ENCODE peak calls at places on chromosomes 16 and 17, in four cellular contexts. A, I, W and X are unnamed samples.

GRCh38 chr16:17245727-17246576 is 224.8 kb downstream of the XYLT1 start:
- DNase-seq in A (no peak), I (no peak), W (no peak), X (no peak)

GRCh38 chr17:76265624-76266243 is 586 bp downstream of the UBALD2 start:
- DNase-seq in A (peak; percentile 30), I (peak; percentile 62), W (peak; percentile 85), X (peak; percentile 64)

GRCh38 chr16:16019488-16019887 is 70.1 kb downstream of the ABCC1 start:
- DNase-seq in A (peak; percentile 54), I (no peak), W (peak; percentile 78), X (no peak)

GRCh38 chr16:53612003-53612402 is 91.7 kb downstream of the RPGRIP1L start:
- DNase-seq in A (no peak), I (no peak), W (no peak), X (no peak)

GRCh38 chr17:75289832-75290337 is 652 bp upstream of the SLC25A19 start:
- DNase-seq in A (peak; percentile 60), I (peak; percentile 79), W (peak; percentile 80), X (no peak)

GRCh38 chr16:70250748-70251650 is 741 bp downstream of the EXOSC6 start:
- DNase-seq in A (peak; percentile 35), I (peak; percentile 51), W (no peak), X (peak; percentile 71)

GRCh38 chr17:72970246-72970645 is 122.2 kb downstream of the SLC39A11 start:
- DNase-seq in A (no peak), I (no peak), W (no peak), X (no peak)

GRCh38 chr16:68367440-68367839 is 56.6 kb downstream of the PRMT7 start:
- DNase-seq in A (no peak), I (no peak), W (no peak), X (no peak)

GRCh38 chr17:68385490-68386215 is 71.6 kb downstream of the WIPI1 start:
- DNase-seq in A (no peak), I (no peak), W (no peak), X (no peak)

GRCh38 chr17:6420173-6420641 is 14.7 kb downstream of the AIPL1 start:
- DNase-seq in A (peak; percentile 1), I (no peak), W (no peak), X (peak; percentile 68)

GRCh38 chr16:22665803-22666202 is 148.2 kb upstream of the HS3ST2 start:
- DNase-seq in A (no peak), I (no peak), W (peak; percentile 44), X (no peak)

GRCh38 chr17:78224226-78225087 is 7.0 kb upstream of the TMEM235 start:
- DNase-seq in A (no peak), I (no peak), W (no peak), X (no peak)

GRCh38 chr16:50038756-50039529 is 13.9 kb downstream of the CNEP1R1 start:
- DNase-seq in A (no peak), I (peak; percentile 60), W (peak; percentile 70), X (no peak)

GRCh38 chr17:57530508-57530907 is 214.6 kb downstream of the CCDC182 start:
- DNase-seq in A (peak; percentile 24), I (no peak), W (no peak), X (no peak)

GRCh38 chr17:72158895-72159885 is 38.4 kb downstream of the SOX9 start:
- DNase-seq in A (peak; percentile 44), I (no peak), W (no peak), X (no peak)

GRCh38 chr17:28982191-28982793 is 23.5 kb downstream of the SEZ6 start:
- DNase-seq in A (peak; percentile 24), I (peak; percentile 16), W (peak; percentile 72), X (no peak)

GRCh38 chr17:69485126-69485724 is 70.7 kb downstream of the MAP2K6 start:
- DNase-seq in A (no peak), I (no peak), W (no peak), X (no peak)

GRCh38 chr16:2467301-2468141 is 3.6 kb upstream of the NTN3 start:
- DNase-seq in A (peak; percentile 72), I (peak; percentile 66), W (peak; percentile 86), X (peak; percentile 58)

GRCh38 chr17:73011016-73011486 is 81.4 kb downstream of the SLC39A11 start:
- DNase-seq in A (no peak), I (no peak), W (no peak), X (no peak)

GRCh38 chr17:56908061-56908542 is 5.7 kb downstream of the TRIM25 start:
- DNase-seq in A (no peak), I (peak; percentile 76), W (no peak), X (no peak)

GRCh38 chr16:16817203-16817602 is 438.3 kb downstream of the NPIPA7 start:
- DNase-seq in A (no peak), I (no peak), W (no peak), X (no peak)

GRCh38 chr16:27463741-27464662 is 62.0 kb downstream of the IL21R start:
- DNase-seq in A (no peak), I (no peak), W (no peak), X (no peak)

GRCh38 chr16:57204675-57205074 is 18.5 kb downstream of the RSPRY1 start:
- DNase-seq in A (no peak), I (no peak), W (no peak), X (no peak)

GRCh38 chr16:88588148-88588547 is 17.9 kb downstream of the ZC3H18 start:
- DNase-seq in A (no peak), I (no peak), W (no peak), X (no peak)

GRCh38 chr17:27038676-27039075 is 255.2 kb upstream of the WSB1 start:
- DNase-seq in A (no peak), I (no peak), W (no peak), X (no peak)

GRCh38 chr16:82761236-82761635 is 134.5 kb downstream of the CDH13 start:
- DNase-seq in A (peak; percentile 74), I (peak; percentile 27), W (peak; percentile 97), X (no peak)

GRCh38 chr16:15983898-15984297 is 34.5 kb downstream of the ABCC1 start:
- DNase-seq in A (peak; percentile 72), I (no peak), W (peak; percentile 73), X (no peak)

GRCh38 chr17:35188111-35188510 is 6.1 kb downstream of the SLC35G3 start:
- DNase-seq in A (no peak), I (no peak), W (no peak), X (no peak)

GRCh38 chr17:45143767-45144198 is 4.5 kb upstream of the HEXIM1 start:
- DNase-seq in A (peak; percentile 80), I (peak; percentile 78), W (peak; percentile 96), X (peak; percentile 56)

GRCh38 chr17:74860999-74861553 is 1.4 kb upstream of the GRIN2C start:
- DNase-seq in A (no peak), I (no peak), W (no peak), X (peak; percentile 33)

DNA sequence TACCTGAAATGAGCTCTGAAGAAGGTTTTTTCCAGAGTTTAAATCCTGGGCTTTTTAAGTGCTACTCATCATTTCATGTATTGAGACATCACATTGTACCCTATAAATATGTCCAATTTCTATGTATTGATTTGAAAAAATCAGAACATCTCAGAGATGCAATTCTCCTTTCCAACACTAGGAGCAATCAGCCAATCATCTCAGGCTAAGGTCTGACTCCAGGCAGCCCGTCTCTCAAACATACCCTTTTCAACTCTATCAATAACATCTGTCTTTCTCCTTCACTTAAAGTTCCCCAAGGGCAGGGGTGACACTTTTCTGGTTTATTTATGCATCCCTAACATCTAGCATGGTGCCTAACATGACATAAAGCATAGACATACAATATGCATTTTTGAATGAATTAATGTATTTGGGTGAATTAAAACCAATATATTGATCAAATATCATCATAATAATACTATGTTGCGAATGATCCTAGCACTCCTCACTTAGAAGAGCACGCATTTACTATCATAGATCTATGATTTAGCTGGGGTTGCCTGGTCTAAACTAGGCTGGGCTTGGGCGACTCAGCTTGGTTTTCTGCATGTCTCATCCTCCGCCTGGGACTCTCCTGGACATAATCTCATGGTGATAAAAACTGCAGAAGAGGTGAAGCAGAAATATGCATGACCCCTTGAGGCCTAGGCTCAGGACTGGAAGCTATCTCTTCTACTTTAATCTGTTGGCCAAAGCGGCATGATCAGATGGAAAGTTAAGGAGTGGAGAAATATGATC is 5.2 kb upstream of the CDH11 start:
- DNase-seq in A (no peak), I (no peak), W (no peak), X (no peak)
- TF ChIP-seq CTCF in A (peak; percentile 11), I (peak; percentile 34), W (peak; percentile 40), X (peak; percentile 84)

DNA sequence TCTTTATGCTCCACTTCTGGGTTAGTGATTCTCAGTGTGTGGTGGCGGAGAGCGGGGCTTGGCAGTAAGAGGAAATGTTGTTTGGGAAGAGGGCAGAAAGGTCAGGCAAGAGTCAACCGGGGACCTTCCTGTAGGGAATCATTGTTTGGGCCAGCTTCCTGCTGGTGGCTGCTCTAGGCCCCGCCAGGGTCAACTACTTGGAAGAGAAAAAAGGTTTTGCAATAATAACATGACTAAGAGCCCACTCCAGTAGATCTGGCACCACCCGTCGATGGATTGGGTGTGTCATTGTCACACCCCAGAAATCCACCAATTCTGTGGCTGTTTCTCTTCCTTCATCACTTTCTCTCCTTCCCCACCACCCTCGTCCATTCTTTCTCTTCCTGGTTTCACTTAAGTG is 4.2 kb upstream of the KRT24 start:
- DNase-seq in A (no peak), I (no peak), W (peak; percentile 63), X (no peak)
- TF ChIP-seq CTCF in A (no peak), I (no peak), W (no peak), X (no peak)

GRCh38 chr16:30637952-30638351 is 12.8 kb upstream of the PRR14 start:
- DNase-seq in A (peak; percentile 51), I (no peak), W (no peak), X (no peak)
- TF ChIP-seq CTCF in A (peak; percentile 63), I (peak; percentile 13), W (no peak), X (no peak)

GRCh38 chr17:82642022-82642421 is 6.2 kb downstream of the WDR45B start:
- DNase-seq in A (no peak), I (no peak), W (no peak), X (no peak)

GRCh38 chr17:82645516-82645915 is 2.7 kb downstream of the WDR45B start:
- DNase-seq in A (peak; percentile 50), I (no peak), W (no peak), X (no peak)

GRCh38 chr17:82648165-82648668 is at the start of gene WDR45B:
- DNase-seq in A (peak; percentile 98), I (peak; percentile 96), W (peak; percentile 98), X (peak; percentile 94)

GRCh38 chr17:82647593-82648164 is 565 bp downstream of the WDR45B start:
- DNase-seq in A (no peak), I (peak; percentile 55), W (peak; percentile 71), X (peak; percentile 36)

DNA sequence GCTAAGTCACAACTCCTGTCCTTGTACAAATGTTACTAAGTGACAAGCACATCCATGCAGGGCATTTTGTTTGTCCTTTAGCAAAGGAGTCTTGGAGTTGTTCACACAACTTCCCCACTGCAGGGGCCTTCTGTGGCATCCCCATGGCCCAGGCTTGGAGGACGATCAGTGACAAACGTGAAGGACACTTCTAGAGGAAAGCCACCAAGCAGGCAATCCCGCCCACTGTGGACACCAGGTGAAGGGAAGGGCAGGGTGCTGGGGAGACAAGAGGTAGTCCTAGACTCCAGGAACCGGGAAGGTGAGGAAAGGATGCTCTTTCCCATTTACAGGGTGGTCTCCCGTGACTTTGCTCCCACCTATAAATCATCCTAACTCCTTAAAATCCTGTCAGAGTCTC is 4.1 kb downstream of the WDR45B start:
- DNase-seq in A (no peak), I (no peak), W (no peak), X (no peak)
- TF ChIP-seq CTCF in A (no peak), I (no peak), W (no peak), X (no peak)